ENCODE peak calls at places on chromosomes 3 and 15, in seven cellular contexts. W is SK-N-SH, O is GM12878, V is K562, G is HCT116, C is H1, H is HepG2. F is an unnamed sample.

GRCh38 chr3:10546181-10546624 is 40.8 kb upstream of the ATP2B2 start:
- DNase-seq in W (no peak), O (no peak), V (no peak), G (no peak), C (peak; percentile 47), H (no peak), F (no peak)

GRCh38 chr15:58770857-58771620 is at the start of gene MINDY2:
- DNase-seq in W (peak; percentile 95), O (peak; percentile 94), V (peak; percentile 94), G (peak; percentile 97), C (peak; percentile 93), H (peak; percentile 96), F (peak; percentile 95)

GRCh38 chr3:36063992-36064391 is 316.3 kb upstream of the STAC start:
- DNase-seq in W (no peak), O (no peak), V (no peak), G (no peak), C (no peak), H (no peak), F (no peak)

GRCh38 chr15:80744826-80745225 is 34.3 kb upstream of the CEMIP start:
- DNase-seq in W (no peak), O (no peak), V (no peak), G (no peak), C (no peak), H (no peak), F (no peak)

GRCh38 chr3:78818161-78818985 is 949.4 kb downstream of the ROBO1 start:
- DNase-seq in W (no peak), O (no peak), V (no peak), G (no peak), C (no peak), H (no peak), F (no peak)

GRCh38 chr3:99929409-99930139 is 111.9 kb downstream of the CMSS1 start:
- DNase-seq in W (no peak), O (no peak), V (no peak), G (no peak), C (no peak), H (no peak), F (no peak)

GRCh38 chr3:134362670-134363380 is 11.4 kb downstream of the AMOTL2 start:
- DNase-seq in W (no peak), O (no peak), V (no peak), G (no peak), C (no peak), H (no peak), F (peak; percentile 19)

GRCh38 chr3:13614607-13615006 is 65.7 kb downstream of the FBLN2 start:
- DNase-seq in W (no peak), O (no peak), V (no peak), G (no peak), C (no peak), H (no peak), F (no peak)

GRCh38 chr15:69412701-69413100 is 1.4 kb upstream of the KIF23 start:
- DNase-seq in W (no peak), O (no peak), V (no peak), G (no peak), C (no peak), H (no peak), F (peak; percentile 50)

GRCh38 chr3:128903501-128903900 is 24.1 kb downstream of the ACAD9 start:
- DNase-seq in W (no peak), O (no peak), V (no peak), G (no peak), C (no peak), H (no peak), F (no peak)

GRCh38 chr15:76501726-76502125 is 165.2 kb downstream of the ISL2 start:
- DNase-seq in W (no peak), O (no peak), V (no peak), G (no peak), C (no peak), H (no peak), F (no peak)

GRCh38 chr3:37907906-37908305 is 46.2 kb downstream of the CTDSPL start:
- DNase-seq in W (no peak), O (peak; percentile 84), V (no peak), G (no peak), C (no peak), H (peak; percentile 95), F (no peak)

GRCh38 chr3:81531256-81531655 is 230.2 kb downstream of the GBE1 start:
- DNase-seq in W (no peak), O (no peak), V (no peak), G (no peak), C (no peak), H (no peak), F (no peak)

GRCh38 chr15:64970696-64971095 is 19.0 kb downstream of the SPG21 start:
- DNase-seq in W (no peak), O (no peak), V (no peak), G (no peak), C (no peak), H (no peak), F (no peak)

GRCh38 chr15:64969401-64969800 is 20.3 kb downstream of the SPG21 start:
- DNase-seq in W (no peak), O (no peak), V (no peak), G (no peak), C (no peak), H (no peak), F (no peak)

GRCh38 chr15:64979252-64979710 is 10.4 kb downstream of the SPG21 start:
- DNase-seq in W (no peak), O (no peak), V (no peak), G (no peak), C (no peak), H (no peak), F (no peak)

DNA sequence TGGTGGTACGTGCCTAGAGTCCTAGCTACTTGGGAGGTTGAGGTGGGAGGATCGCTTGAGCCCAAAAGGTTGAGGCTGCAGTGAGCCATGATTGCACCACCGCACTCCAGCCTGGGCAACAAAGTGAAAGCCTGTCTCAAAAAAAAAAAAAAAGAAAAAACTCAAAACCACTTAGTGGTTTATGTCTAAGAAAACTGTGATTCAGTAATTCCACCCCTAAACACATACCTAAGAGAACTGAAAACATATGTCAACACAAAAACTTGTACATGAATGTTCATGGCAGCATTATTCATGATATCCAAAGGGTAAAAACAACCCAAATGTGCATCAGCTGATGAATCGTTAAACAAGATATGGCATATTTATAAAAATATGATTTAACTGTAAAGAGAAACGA is 14.3 kb downstream of the SPG21 start:
- DNase-seq in W (no peak), O (no peak), V (no peak), G (no peak), C (no peak), H (no peak), F (no peak)
- TF ChIP-seq JUND in W (no peak), O (no peak), V (no peak), G (no peak), C (no peak), H (no peak), F (no peak)

DNA sequence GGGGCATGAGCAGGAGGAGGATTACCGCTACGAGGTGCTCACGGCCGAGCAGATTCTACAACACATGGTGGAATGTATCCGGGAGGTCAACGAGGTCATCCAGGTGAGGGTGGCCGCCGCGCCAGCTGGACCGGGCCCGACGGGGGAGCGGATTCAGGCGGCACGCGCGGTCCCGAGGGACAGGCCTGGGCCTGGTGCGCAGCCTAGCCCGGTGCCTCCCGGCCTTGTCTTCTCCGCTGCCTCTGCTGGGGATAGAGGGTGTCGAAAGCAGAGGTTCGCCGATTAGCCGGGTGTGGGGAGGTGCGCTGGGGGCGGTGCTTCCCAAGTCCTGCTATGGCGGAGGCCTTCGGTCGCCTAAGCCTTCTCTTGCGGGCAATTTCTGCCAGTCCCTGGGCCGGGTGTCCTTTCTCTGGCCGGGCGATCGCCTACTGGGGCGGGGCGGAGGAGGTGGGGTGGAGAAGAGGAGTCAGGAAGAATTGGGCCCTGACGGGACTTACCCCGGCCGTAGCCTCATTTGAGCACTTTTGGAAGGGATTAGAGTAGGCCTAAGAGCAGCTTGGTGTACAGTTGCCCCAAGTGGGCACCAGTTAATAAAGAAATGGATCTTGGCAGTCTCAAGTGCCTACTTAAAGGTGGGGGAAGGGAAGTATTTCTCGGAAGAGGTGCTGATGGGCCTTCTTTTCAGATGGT is 927 bp downstream of the ARIH1 start:
- DNase-seq in W (peak; percentile 75), O (peak; percentile 35), V (peak; percentile 54), G (peak; percentile 40), C (peak; percentile 79), H (peak; percentile 67), F (peak; percentile 81)
- TF ChIP-seq JUND in W (no peak), O (no peak), V (no peak), G (no peak), C (no peak), H (no peak), F (no peak)

GRCh38 chr3:64223809-64224570 is 1.3 kb downstream of the PRICKLE2 start:
- DNase-seq in W (no peak), O (no peak), V (no peak), G (no peak), C (no peak), H (no peak), F (peak; percentile 39)
- TF ChIP-seq JUND in W (no peak), O (no peak), V (no peak), G (no peak), C (no peak), H (no peak), F (no peak)

GRCh38 chr3:98808071-98808470 is 44.9 kb downstream of the ST3GAL6 start:
- DNase-seq in W (no peak), O (no peak), V (no peak), G (no peak), C (no peak), H (no peak), F (no peak)

GRCh38 chr3:98811048-98811447 is 47.9 kb downstream of the ST3GAL6 start:
- DNase-seq in W (no peak), O (no peak), V (no peak), G (no peak), C (no peak), H (peak; percentile 68), F (no peak)

GRCh38 chr3:98807011-98807410 is 43.9 kb downstream of the ST3GAL6 start:
- DNase-seq in W (no peak), O (no peak), V (no peak), G (no peak), C (no peak), H (no peak), F (no peak)

GRCh38 chr3:98807565-98807964 is 44.4 kb downstream of the ST3GAL6 start:
- DNase-seq in W (no peak), O (no peak), V (no peak), G (no peak), C (no peak), H (no peak), F (no peak)

GRCh38 chr3:98809561-98809960 is 46.4 kb downstream of the ST3GAL6 start:
- DNase-seq in W (no peak), O (no peak), V (no peak), G (no peak), C (no peak), H (no peak), F (no peak)
- TF ChIP-seq JUND in W (no peak), O (no peak), V (no peak), G (no peak), C (no peak), H (no peak), F (no peak)

DNA sequence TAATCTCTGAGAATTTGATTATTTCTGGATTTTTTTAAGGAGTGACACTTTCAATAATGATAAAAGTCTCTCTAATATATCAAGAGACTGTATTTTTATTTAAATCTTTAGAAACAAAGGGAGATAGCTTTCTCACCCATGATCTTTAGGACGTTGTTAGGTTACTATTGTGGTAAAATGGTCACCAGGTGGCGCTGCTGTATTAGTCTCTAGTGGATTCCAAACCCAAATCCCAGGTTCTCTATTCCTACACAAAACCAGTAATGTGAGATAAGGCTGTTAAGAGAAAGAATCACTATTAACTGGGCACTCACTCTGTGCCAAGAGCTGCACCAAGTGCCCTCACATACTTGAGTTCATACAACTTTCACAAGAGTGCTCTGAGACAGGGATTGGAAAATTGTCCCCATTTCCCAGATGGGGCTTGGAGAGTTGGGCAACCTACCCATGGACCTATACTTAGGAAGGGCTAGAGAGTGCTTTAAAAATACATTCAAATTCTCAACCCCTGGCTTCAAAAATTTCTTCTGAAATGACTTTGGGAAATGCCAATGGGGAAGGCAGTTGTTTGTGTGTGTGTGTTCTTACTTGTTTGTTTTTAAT is 593.4 kb upstream of the TGFBR2 start:
- DNase-seq in W (peak; percentile 41), O (peak; percentile 8), V (peak; percentile 32), G (peak; percentile 64), C (peak; percentile 85), H (peak; percentile 63), F (peak; percentile 80)
- TF ChIP-seq JUND in W (no peak), O (no peak), V (no peak), G (no peak), C (no peak), H (no peak), F (no peak)